ENCODE peak calls at places on chromosomes 3 and 15, in five cellular contexts. One of them, this sample, is unnamed.

GRCh38 chr3:96813820-96814580 is 394 bp upstream of the EPHA6 start:
- DNase-seq in progenitor cell of endocrine pancreas: peak; percentile 64
- DNase-seq in GM23338: peak; percentile 78
- DNase-seq in breast epithelium: no peak
- DNase-seq in heart right ventricle: peak; percentile 22
- DNase-seq in this sample: peak; percentile 52

GRCh38 chr3:119279101-119279554 is 15.1 kb upstream of the ARHGAP31 start:
- DNase-seq in breast epithelium: no peak
- DNase-seq in progenitor cell of endocrine pancreas: no peak
- DNase-seq in heart right ventricle: peak; percentile 74
- DNase-seq in GM23338: no peak
- DNase-seq in this sample: no peak

GRCh38 chr15:90829942-90830440 is 38.4 kb upstream of the FURIN start:
- DNase-seq in progenitor cell of endocrine pancreas: no peak
- DNase-seq in heart right ventricle: no peak
- DNase-seq in breast epithelium: no peak
- DNase-seq in GM23338: no peak
- DNase-seq in this sample: peak; percentile 69

GRCh38 chr3:106425021-106425420 is 556.2 kb upstream of the CBLB start:
- DNase-seq in progenitor cell of endocrine pancreas: no peak
- DNase-seq in GM23338: no peak
- DNase-seq in breast epithelium: no peak
- DNase-seq in heart right ventricle: no peak
- DNase-seq in this sample: no peak

GRCh38 chr3:87335931-87336330 is 59.5 kb upstream of the POU1F1 start:
- DNase-seq in heart right ventricle: no peak
- DNase-seq in breast epithelium: no peak
- DNase-seq in progenitor cell of endocrine pancreas: no peak
- DNase-seq in GM23338: no peak
- DNase-seq in this sample: no peak

GRCh38 chr3:13607821-13608620 is 59.1 kb downstream of the FBLN2 start:
- DNase-seq in progenitor cell of endocrine pancreas: no peak
- DNase-seq in heart right ventricle: no peak
- DNase-seq in breast epithelium: no peak
- DNase-seq in GM23338: no peak
- DNase-seq in this sample: no peak

GRCh38 chr3:95588473-95588872 is 1225.9 kb upstream of the EPHA6 start:
- DNase-seq in heart right ventricle: no peak
- DNase-seq in GM23338: no peak
- DNase-seq in progenitor cell of endocrine pancreas: no peak
- DNase-seq in breast epithelium: no peak
- DNase-seq in this sample: no peak

GRCh38 chr3:42526616-42527367 is 24.3 kb downstream of the VIPR1 start:
- DNase-seq in heart right ventricle: no peak
- DNase-seq in progenitor cell of endocrine pancreas: no peak
- DNase-seq in GM23338: peak; percentile 50
- DNase-seq in breast epithelium: no peak
- DNase-seq in this sample: no peak

GRCh38 chr15:77653832-77654480 is 21.2 kb upstream of the LINGO1 start:
- DNase-seq in breast epithelium: no peak
- DNase-seq in progenitor cell of endocrine pancreas: no peak
- DNase-seq in GM23338: no peak
- DNase-seq in heart right ventricle: no peak
- DNase-seq in this sample: no peak

GRCh38 chr3:159151130-159151529 is 349.3 kb downstream of the MFSD1 start:
- DNase-seq in breast epithelium: no peak
- DNase-seq in GM23338: no peak
- DNase-seq in progenitor cell of endocrine pancreas: no peak
- DNase-seq in heart right ventricle: no peak
- DNase-seq in this sample: no peak

GRCh38 chr3:117128133-117128532 is 418.6 kb downstream of the TUSC7 start:
- DNase-seq in heart right ventricle: no peak
- DNase-seq in progenitor cell of endocrine pancreas: no peak
- DNase-seq in breast epithelium: no peak
- DNase-seq in GM23338: no peak
- DNase-seq in this sample: no peak

GRCh38 chr3:24850245-24850644 is 355.6 kb upstream of the THRB start:
- DNase-seq in breast epithelium: no peak
- DNase-seq in progenitor cell of endocrine pancreas: no peak
- DNase-seq in heart right ventricle: no peak
- DNase-seq in GM23338: no peak
- DNase-seq in this sample: no peak

GRCh38 chr15:65318870-65319356 is 14.4 kb downstream of the RNU5B-1 start:
- DNase-seq in breast epithelium: peak; percentile 61
- DNase-seq in heart right ventricle: peak; percentile 74
- DNase-seq in GM23338: peak; percentile 87
- DNase-seq in progenitor cell of endocrine pancreas: peak; percentile 81
- DNase-seq in this sample: peak; percentile 88

GRCh38 chr3:100893590-100893989 is 99.6 kb downstream of the ABI3BP start:
- DNase-seq in GM23338: peak; percentile 79
- DNase-seq in breast epithelium: no peak
- DNase-seq in progenitor cell of endocrine pancreas: no peak
- DNase-seq in heart right ventricle: peak; percentile 19
- DNase-seq in this sample: no peak

GRCh38 chr15:36373549-36373948 is 205.9 kb upstream of the CDIN1 start:
- DNase-seq in GM23338: no peak
- DNase-seq in progenitor cell of endocrine pancreas: no peak
- DNase-seq in heart right ventricle: no peak
- DNase-seq in breast epithelium: no peak
- DNase-seq in this sample: no peak

GRCh38 chr3:187639912-187640822 is 30.0 kb downstream of the SST start:
- DNase-seq in breast epithelium: no peak
- DNase-seq in heart right ventricle: no peak
- DNase-seq in progenitor cell of endocrine pancreas: no peak
- DNase-seq in GM23338: no peak
- DNase-seq in this sample: no peak

GRCh38 chr15:82809308-82810060 is at the start of gene WHAMM:
- DNase-seq in progenitor cell of endocrine pancreas: peak; percentile 88
- DNase-seq in GM23338: peak; percentile 99
- DNase-seq in heart right ventricle: peak; percentile 98
- DNase-seq in breast epithelium: peak; percentile 100
- DNase-seq in this sample: peak; percentile 95
- TF ChIP-seq CTCF in progenitor cell of endocrine pancreas: peak; percentile 32
- TF ChIP-seq CTCF in GM23338: no peak
- TF ChIP-seq CTCF in heart right ventricle: peak; percentile 42
- TF ChIP-seq CTCF in breast epithelium: no peak
- TF ChIP-seq CTCF in this sample: no peak

GRCh38 chr3:141308588-141309218 is 59.6 kb upstream of the ZBTB38 start:
- DNase-seq in GM23338: peak; percentile 93
- DNase-seq in heart right ventricle: peak; percentile 42
- DNase-seq in progenitor cell of endocrine pancreas: peak; percentile 42
- DNase-seq in breast epithelium: peak; percentile 55
- DNase-seq in this sample: no peak
- TF ChIP-seq CTCF in GM23338: peak; percentile 69
- TF ChIP-seq CTCF in heart right ventricle: peak; percentile 64
- TF ChIP-seq CTCF in progenitor cell of endocrine pancreas: peak; percentile 71
- TF ChIP-seq CTCF in breast epithelium: peak; percentile 42
- TF ChIP-seq CTCF in this sample: no peak

GRCh38 chr3:189512039-189512438 is 119.2 kb upstream of the TP63 start:
- DNase-seq in progenitor cell of endocrine pancreas: no peak
- DNase-seq in heart right ventricle: no peak
- DNase-seq in breast epithelium: no peak
- DNase-seq in GM23338: no peak
- DNase-seq in this sample: peak; percentile 43
- TF ChIP-seq CTCF in progenitor cell of endocrine pancreas: no peak
- TF ChIP-seq CTCF in heart right ventricle: no peak
- TF ChIP-seq CTCF in breast epithelium: no peak
- TF ChIP-seq CTCF in GM23338: no peak
- TF ChIP-seq CTCF in this sample: peak; percentile 11

GRCh38 chr3:171329759-171330158 is 130.4 kb downstream of the TNIK start:
- DNase-seq in progenitor cell of endocrine pancreas: no peak
- DNase-seq in breast epithelium: no peak
- DNase-seq in GM23338: no peak
- DNase-seq in heart right ventricle: no peak
- DNase-seq in this sample: no peak

GRCh38 chr3:171327441-171328174 is 132.6 kb downstream of the TNIK start:
- DNase-seq in progenitor cell of endocrine pancreas: no peak
- DNase-seq in GM23338: no peak
- DNase-seq in breast epithelium: no peak
- DNase-seq in heart right ventricle: no peak
- DNase-seq in this sample: no peak

GRCh38 chr3:171328419-171329082 is 131.7 kb downstream of the TNIK start:
- DNase-seq in progenitor cell of endocrine pancreas: no peak
- DNase-seq in breast epithelium: peak; percentile 25
- DNase-seq in GM23338: peak; percentile 76
- DNase-seq in heart right ventricle: no peak
- DNase-seq in this sample: no peak

GRCh38 chr3:171323934-171324535 is 136.2 kb downstream of the TNIK start:
- DNase-seq in GM23338: no peak
- DNase-seq in breast epithelium: no peak
- DNase-seq in progenitor cell of endocrine pancreas: no peak
- DNase-seq in heart right ventricle: no peak
- DNase-seq in this sample: no peak

DNA sequence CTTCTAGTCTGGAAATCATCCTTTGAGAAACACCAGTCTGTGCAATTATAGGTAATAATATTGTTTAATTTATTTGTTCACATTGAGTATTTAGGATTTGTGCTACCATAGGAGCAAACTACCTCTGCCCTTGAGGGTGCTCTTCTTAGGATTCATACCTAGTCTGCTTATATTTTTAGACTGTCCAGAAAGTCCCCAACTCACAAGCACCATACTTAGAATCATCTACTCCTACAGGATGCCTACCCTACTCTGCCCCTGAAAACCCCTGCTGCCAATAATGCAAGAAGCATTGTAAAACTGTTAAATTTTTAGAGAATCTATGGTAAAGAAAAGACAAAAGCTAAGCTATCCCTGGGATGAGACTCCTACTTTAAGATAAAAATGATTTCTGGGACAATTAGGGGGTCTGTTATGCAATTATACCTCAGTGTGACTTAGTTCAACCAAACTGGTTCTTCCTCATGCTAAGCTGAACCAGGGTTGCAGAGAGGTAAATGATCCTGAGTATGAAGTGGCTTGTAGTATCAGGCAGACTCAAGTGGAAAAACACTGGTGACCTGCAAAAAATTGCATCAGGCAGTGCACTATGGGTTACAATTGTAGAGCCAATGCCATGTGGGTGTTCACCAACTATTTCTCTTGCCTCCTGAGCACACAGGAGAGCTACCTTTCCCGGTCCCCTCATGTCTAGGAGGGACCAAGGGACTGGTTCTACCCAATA is 133.3 kb downstream of the TNIK start:
- DNase-seq in progenitor cell of endocrine pancreas: no peak
- DNase-seq in breast epithelium: no peak
- DNase-seq in GM23338: no peak
- DNase-seq in heart right ventricle: no peak
- DNase-seq in this sample: no peak
- TF ChIP-seq CTCF in progenitor cell of endocrine pancreas: no peak
- TF ChIP-seq CTCF in breast epithelium: no peak
- TF ChIP-seq CTCF in GM23338: no peak
- TF ChIP-seq CTCF in heart right ventricle: no peak
- TF ChIP-seq CTCF in this sample: no peak

This sample was measured in GM20000.